ENCODE peak calls at places on chromosomes 2 and 18, in seven cellular contexts. Y is H9, R is GM23338, D is cardiac muscle cell, Z is caudate nucleus, G is breast epithelium, X is PC-9. E is an unnamed sample.

GRCh38 chr2:888211-888801 is 62.3 kb upstream of the SNTG2 start:
- DNase-seq in Y (peak; percentile 17), R (no peak), D (no peak), Z (no peak), G (no peak), X (no peak), E (no peak)

GRCh38 chr2:212595036-212595654 is 56.5 kb upstream of the ERBB4 start:
- DNase-seq in Y (no peak), R (peak; percentile 19), D (peak; percentile 1), Z (no peak), G (no peak), X (no peak), E (no peak)

GRCh38 chr2:137050949-137051348 is 285.6 kb downstream of the THSD7B start:
- DNase-seq in Y (no peak), R (peak; percentile 47), D (no peak), Z (no peak), G (no peak), X (no peak), E (no peak)

GRCh38 chr2:232328516-232329460 is 49.8 kb upstream of the ALPP start:
- DNase-seq in Y (peak; percentile 24), R (no peak), D (no peak), Z (no peak), G (no peak), X (no peak), E (no peak)

GRCh38 chr2:52536929-52537460 is 1230.6 kb upstream of the CHAC2 start:
- DNase-seq in Y (no peak), R (no peak), D (no peak), Z (no peak), G (no peak), X (no peak), E (no peak)

GRCh38 chr2:209763106-209763505 is 8.5 kb upstream of the UNC80 start:
- DNase-seq in Y (no peak), R (no peak), D (no peak), Z (no peak), G (no peak), X (no peak), E (no peak)

GRCh38 chr2:3193423-3194330 is 183.9 kb downstream of the EIPR1 start:
- DNase-seq in Y (no peak), R (no peak), D (peak; percentile 29), Z (no peak), G (no peak), X (no peak), E (no peak)

GRCh38 chr2:226080323-226080722 is 680.8 kb downstream of the NYAP2 start:
- DNase-seq in Y (no peak), R (no peak), D (peak; percentile 64), Z (no peak), G (no peak), X (no peak), E (no peak)

GRCh38 chr2:218024871-218025270 is 22.1 kb upstream of the TNS1 start:
- DNase-seq in Y (peak; percentile 16), R (no peak), D (no peak), Z (no peak), G (peak; percentile 14), X (no peak), E (no peak)

GRCh38 chr2:112181571-112182290 is 43.5 kb downstream of the FBLN7 start:
- DNase-seq in Y (peak; percentile 64), R (peak; percentile 77), D (no peak), Z (no peak), G (no peak), X (no peak), E (no peak)

GRCh38 chr2:6576312-6576711 is 289.4 kb downstream of the CMPK2 start:
- DNase-seq in Y (no peak), R (no peak), D (no peak), Z (no peak), G (no peak), X (no peak), E (no peak)

GRCh38 chr2:5695641-5696350 is 3.6 kb downstream of the SOX11 start:
- DNase-seq in Y (peak; percentile 67), R (peak; percentile 67), D (peak; percentile 25), Z (no peak), G (no peak), X (no peak), E (no peak)

GRCh38 chr2:79393806-79394484 is 118.9 kb upstream of the CTNNA2 start:
- DNase-seq in Y (peak; percentile 58), R (peak; percentile 56), D (no peak), Z (no peak), G (no peak), X (no peak), E (no peak)

GRCh38 chr2:74530239-74531161 is 767 bp downstream of the HTRA2 start:
- DNase-seq in Y (peak; percentile 53), R (peak; percentile 57), D (peak; percentile 54), Z (no peak), G (no peak), X (peak; percentile 20), E (peak; percentile 63)

GRCh38 chr18:70709124-70709523 is 420.3 kb downstream of the SOCS6 start:
- DNase-seq in Y (no peak), R (no peak), D (no peak), Z (no peak), G (no peak), X (no peak), E (no peak)

GRCh38 chr18:22260208-22260816 is 90.9 kb downstream of the GATA6 start:
- DNase-seq in Y (no peak), R (no peak), D (no peak), Z (no peak), G (no peak), X (no peak), E (peak; percentile 5)

GRCh38 chr2:130728549-130729310 is at the start of gene GPR148:
- DNase-seq in Y (no peak), R (no peak), D (no peak), Z (no peak), G (no peak), X (no peak), E (no peak)

GRCh38 chr18:23194969-23195957 is 60.0 kb downstream of the CABLES1 start:
- DNase-seq in Y (no peak), R (no peak), D (no peak), Z (no peak), G (no peak), X (no peak), E (no peak)

GRCh38 chr2:46165916-46166315 is 131.3 kb upstream of the EPAS1 start:
- DNase-seq in Y (no peak), R (no peak), D (no peak), Z (no peak), G (no peak), X (no peak), E (no peak)

GRCh38 chr18:58216071-58216471 is 172.0 kb downstream of the NEDD4L start:
- DNase-seq in Y (peak; percentile 77), R (peak; percentile 84), D (peak; percentile 53), Z (no peak), G (no peak), X (peak; percentile 23), E (no peak)

GRCh38 chr2:134399096-134399495 is 145.2 kb downstream of the MGAT5 start:
- DNase-seq in Y (no peak), R (peak; percentile 11), D (peak; percentile 25), Z (no peak), G (no peak), X (no peak), E (no peak)

GRCh38 chr2:189421644-189422043 is 19.6 kb upstream of the WDR75 start:
- DNase-seq in Y (no peak), R (no peak), D (peak; percentile 87), Z (no peak), G (no peak), X (no peak), E (no peak)

GRCh38 chr18:46053368-46054095 is 18.5 kb downstream of the PSTPIP2 start:
- DNase-seq in Y (no peak), R (no peak), D (no peak), Z (no peak), G (no peak), X (no peak), E (no peak)

DNA sequence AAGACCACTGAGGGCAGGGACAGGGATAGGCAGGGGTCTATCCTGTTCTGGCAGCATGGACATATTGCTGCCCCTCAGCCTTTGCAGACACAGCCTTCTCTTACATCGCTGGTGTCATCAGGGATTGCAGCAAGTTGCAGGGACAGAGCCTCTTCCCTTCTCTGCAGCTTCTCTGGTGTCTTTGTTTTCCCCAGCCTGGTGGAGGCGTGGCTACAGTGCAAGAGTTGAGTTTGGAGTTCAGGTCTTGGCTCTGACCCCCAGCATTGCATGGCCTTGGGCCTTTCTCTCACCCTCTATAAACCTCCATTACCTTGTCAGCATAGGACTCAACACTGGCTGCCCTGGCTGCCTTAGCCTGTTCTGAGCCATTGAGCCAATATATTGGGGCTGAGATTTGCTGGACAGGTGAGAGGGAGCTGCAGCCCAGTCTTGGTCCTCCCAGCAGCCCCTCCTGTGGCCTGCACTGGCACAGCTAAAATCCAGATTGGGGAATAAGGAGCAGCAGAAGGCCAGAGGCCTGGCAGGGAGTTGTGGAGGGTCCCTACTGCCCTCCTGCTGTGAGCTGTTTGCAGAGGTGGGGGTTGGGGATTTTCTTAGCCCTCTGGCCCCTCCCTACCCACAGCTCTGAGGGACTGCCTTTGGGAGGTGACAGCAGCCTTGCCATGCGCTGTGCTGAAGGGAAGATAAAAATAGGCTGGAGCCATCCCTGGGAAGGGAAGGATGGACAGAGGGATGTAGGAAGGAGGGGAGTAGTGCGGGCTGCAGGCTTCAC is 22.8 kb downstream of the EHD3 start:
- DNase-seq in Y (no peak), R (peak; percentile 44), D (no peak), Z (no peak), G (no peak), X (no peak), E (no peak)
- H3K27ac ChIP-seq in Y (no peak overlapping the region), R (no peak overlapping the region), D (no peak overlapping the region), Z (no peak overlapping the region), G (no peak overlapping the region), X (no peak overlapping the region), E (no peak overlapping the region)

DNA sequence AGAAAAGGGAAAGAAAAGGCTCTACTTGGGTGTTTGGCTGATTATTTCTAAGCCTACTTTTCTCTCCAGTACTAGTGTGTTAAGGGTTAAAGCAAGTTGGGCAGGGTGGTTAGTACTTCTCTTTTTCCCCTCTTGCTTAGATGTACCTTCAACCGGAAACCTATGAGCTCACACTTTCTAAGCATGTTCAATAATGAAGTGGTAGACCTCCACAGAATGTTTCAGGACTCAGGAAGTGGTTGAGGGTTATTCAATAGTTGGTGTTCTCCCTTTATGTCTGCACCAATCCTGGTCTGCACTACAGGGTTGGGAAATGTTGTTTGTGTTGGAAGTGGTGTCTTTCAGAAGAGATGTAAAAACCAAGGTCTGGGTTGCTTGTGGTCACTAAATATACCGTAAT is 137.1 kb downstream of the ZEB2 start:
- DNase-seq in Y (no peak), R (no peak), D (no peak), Z (no peak), G (no peak), X (no peak), E (peak; percentile 84)
- H3K27ac ChIP-seq in Y (no peak overlapping the region), R (no peak overlapping the region), D (no peak overlapping the region), Z (no peak overlapping the region), G (no peak overlapping the region), X (no peak overlapping the region), E (no peak overlapping the region)

GRCh38 chr2:207256476-207257207 is 90.9 kb upstream of the KLF7 start:
- DNase-seq in Y (no peak), R (no peak), D (peak; percentile 58), Z (no peak), G (no peak), X (no peak), E (no peak)
- H3K27ac ChIP-seq in Y (no peak overlapping the region), R (no peak overlapping the region), D (no peak overlapping the region), Z (no peak overlapping the region), G (no peak overlapping the region), X (no peak overlapping the region), E (no peak overlapping the region)

DNA sequence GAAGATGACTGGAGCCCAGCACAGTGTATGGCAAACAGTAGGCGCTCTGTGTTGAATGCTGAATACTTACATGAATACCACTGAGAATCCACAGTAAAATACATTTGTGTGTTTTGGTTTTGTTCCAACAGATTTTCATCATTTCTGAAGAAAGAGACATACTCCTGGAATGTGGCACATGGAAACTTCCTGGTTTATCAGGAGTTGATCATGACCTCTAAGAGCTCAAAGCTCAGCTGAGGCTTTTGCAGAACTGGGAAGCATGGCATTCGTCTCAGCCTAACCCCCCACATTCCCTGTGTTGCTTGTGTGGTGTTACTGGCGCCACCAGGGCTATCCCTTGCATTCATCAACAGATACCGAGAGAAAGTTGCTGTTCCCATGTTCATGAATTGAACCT is 316.9 kb upstream of the REV1 start:
- DNase-seq in Y (no peak), R (no peak), D (no peak), Z (no peak), G (no peak), X (no peak), E (no peak)
- H3K27ac ChIP-seq in Y (no peak overlapping the region), R (no peak overlapping the region), D (no peak overlapping the region), Z (no peak overlapping the region), G (no peak overlapping the region), X (no peak overlapping the region), E (no peak overlapping the region)